ENCODE peak calls at places on chromosome 3, in five cellular contexts. U, M, E, S and X are unnamed samples.

GRCh38 chr3:146493221-146493620 is 23.9 kb upstream of the PLSCR2 start:
- DNase-seq in U (no peak), E (no peak), S (no peak), M (no peak), X (peak)

GRCh38 chr3:187016639-187017345 is 86.5 kb downstream of the ST6GAL1 start:
- DNase-seq in U (no peak), E (peak), S (no peak), M (no peak), X (peak)

GRCh38 chr3:67723863-67724262 is 69.5 kb upstream of the SUCLG2 start:
- DNase-seq in S (no peak), M (no peak), E (no peak), U (no peak), X (no peak)

GRCh38 chr3:116394365-116394764 is 50.9 kb downstream of the LSAMP start:
- DNase-seq in E (no peak), M (no peak), U (no peak), S (no peak), X (peak)

GRCh38 chr3:46617941-46618340 is 5.6 kb downstream of the FAM240A start:
- DNase-seq in U (no peak), M (no peak), S (no peak), E (no peak), X (no peak)

GRCh38 chr3:187922704-187923393 is 177.6 kb upstream of the BCL6 start:
- DNase-seq in E (no peak), U (no peak), M (no peak), S (no peak), X (no peak)

GRCh38 chr3:64422932-64423331 is 197.7 kb upstream of the PRICKLE2 start:
- DNase-seq in S (no peak), E (no peak), U (no peak), M (no peak), X (no peak)

GRCh38 chr3:72413228-72413627 is 435.0 kb downstream of the SHQ1 start:
- DNase-seq in E (no peak), S (no peak), M (no peak), U (no peak), X (no peak)

GRCh38 chr3:144523396-144523795 is 551.8 kb downstream of the DIPK2A start:
- DNase-seq in U (no peak), E (no peak), S (no peak), M (no peak), X (peak)

GRCh38 chr3:155079795-155080546 is at the start of gene MME:
- DNase-seq in E (no peak), S (no peak), M (no peak), U (peak), X (peak)

GRCh38 chr3:68631810-68632545 is 300.4 kb downstream of the TAFA4 start:
- DNase-seq in E (no peak), S (no peak), U (no peak), M (no peak), X (no peak)

GRCh38 chr3:30586091-30586805 is 20.2 kb upstream of the TGFBR2 start:
- DNase-seq in S (no peak), U (no peak), M (no peak), E (no peak), X (peak)

GRCh38 chr3:35651888-35652287 is 12.6 kb downstream of the ARPP21 start:
- DNase-seq in E (no peak), M (no peak), S (no peak), U (no peak), X (no peak)

GRCh38 chr3:123816673-123817207 is 67.4 kb downstream of the MYLK start:
- DNase-seq in E (no peak), S (no peak), M (peak), U (no peak), X (peak)

GRCh38 chr3:98982336-98982735 is 80.8 kb upstream of the DCBLD2 start:
- DNase-seq in E (no peak), U (no peak), S (no peak), M (no peak), X (no peak)

GRCh38 chr3:146781059-146781458 is 175.9 kb upstream of the PLSCR5 start:
- DNase-seq in S (no peak), E (no peak), U (no peak), M (no peak), X (no peak)

GRCh38 chr3:69051796-69052566 is at the start of gene TMF1:
- DNase-seq in E (peak), M (peak), S (peak), U (peak), X (peak)

GRCh38 chr3:129121016-129121791 is 400 bp downstream of the RAB43 start:
- DNase-seq in M (no peak), E (peak), S (no peak), U (peak), X (no peak)

GRCh38 chr3:88032245-88032644 is 26.6 kb downstream of the CGGBP1 start:
- DNase-seq in E (no peak), U (no peak), S (no peak), M (no peak), X (no peak)

GRCh38 chr3:120685411-120685810 is 3.4 kb upstream of the HGD start:
- DNase-seq in U (no peak), S (no peak), E (no peak), M (no peak), X (no peak)

GRCh38 chr3:11618897-11619296 is 24.8 kb downstream of the VGLL4 start:
- DNase-seq in E (no peak), M (no peak), S (no peak), U (no peak), X (no peak)

GRCh38 chr3:8416965-8417364 is 84.7 kb upstream of the LMCD1 start:
- DNase-seq in E (no peak), M (peak), U (no peak), S (no peak), X (peak)

GRCh38 chr3:162400697-162401096 is 904.1 kb downstream of the OTOL1 start:
- DNase-seq in E (no peak), M (no peak), S (no peak), U (no peak), X (no peak)

GRCh38 chr3:57077630-57078365 is 17.3 kb downstream of the SPATA12 start:
- DNase-seq in E (no peak), M (no peak), U (no peak), S (no peak), X (no peak)

GRCh38 chr3:57079221-57079831 is 18.9 kb downstream of the SPATA12 start:
- DNase-seq in U (peak), E (no peak), S (peak), M (peak), X (peak)

GRCh38 chr3:57080171-57080570 is 19.7 kb downstream of the SPATA12 start:
- DNase-seq in U (no peak), E (no peak), S (no peak), M (no peak), X (no peak)

GRCh38 chr3:57076422-57076951 is 16.0 kb downstream of the SPATA12 start:
- DNase-seq in E (no peak), U (no peak), S (no peak), M (no peak), X (no peak)

DNA sequence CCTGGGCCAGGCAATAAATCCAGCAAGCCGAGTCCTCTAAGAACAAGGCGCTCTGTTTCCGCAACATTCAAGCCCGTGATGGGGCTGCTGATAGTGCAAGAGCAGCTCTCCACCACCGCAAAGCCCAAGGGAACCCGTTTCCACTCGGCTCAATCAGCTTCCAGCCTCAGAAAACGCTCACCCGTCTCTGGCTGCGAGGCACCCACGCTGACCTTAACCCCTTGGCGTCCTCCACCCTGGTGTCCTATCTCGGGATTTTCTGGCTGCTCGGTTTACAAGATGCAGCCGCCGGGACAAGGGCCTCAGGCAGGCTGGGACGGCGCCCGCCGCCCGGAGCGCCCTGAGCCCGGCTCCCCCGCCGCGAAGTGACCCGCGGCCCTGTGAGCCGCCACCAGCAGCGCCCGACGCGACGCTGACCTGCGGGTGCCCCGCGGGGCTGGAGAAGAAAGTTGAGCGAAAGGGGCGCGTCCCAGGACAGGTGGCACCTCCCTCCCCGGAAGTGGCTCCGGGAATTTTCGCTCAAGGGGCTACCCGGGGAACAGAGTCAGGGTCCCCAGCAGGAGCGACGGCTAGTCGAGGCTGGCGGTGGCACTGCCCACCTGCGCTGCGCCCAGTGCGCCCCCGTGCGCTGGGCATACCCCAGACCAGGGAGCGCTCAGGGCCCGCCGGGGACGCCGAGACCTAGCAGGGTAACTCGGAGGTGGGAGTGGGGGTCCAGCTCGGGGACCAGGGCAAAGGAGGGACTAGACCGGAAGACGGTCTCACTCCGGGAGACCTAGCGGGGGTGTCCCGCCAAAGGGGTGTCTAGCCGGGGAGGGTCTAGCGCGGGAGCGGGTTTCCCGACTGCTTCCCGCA is 18.1 kb downstream of the SPATA12 start:
- DNase-seq in U (peak), E (peak), M (peak), S (peak), X (peak)
- TF ChIP-seq CTCF in U (no peak), E (no peak), M (peak), S (no peak), X (no peak)

GRCh38 chr3:107543666-107544065 is 20.9 kb downstream of the BBX start:
- DNase-seq in U (no peak), M (no peak), E (no peak), S (no peak), X (peak)
- TF ChIP-seq CTCF in U (no peak), M (no peak), E (peak), S (no peak), X (peak)

GRCh38 chr3:49700453-49701128 is 11.2 kb downstream of the RNF123 start:
- DNase-seq in E (no peak), U (no peak), S (no peak), M (no peak), X (no peak)
- TF ChIP-seq CTCF in E (no peak), U (no peak), S (no peak), M (no peak), X (peak)

DNA sequence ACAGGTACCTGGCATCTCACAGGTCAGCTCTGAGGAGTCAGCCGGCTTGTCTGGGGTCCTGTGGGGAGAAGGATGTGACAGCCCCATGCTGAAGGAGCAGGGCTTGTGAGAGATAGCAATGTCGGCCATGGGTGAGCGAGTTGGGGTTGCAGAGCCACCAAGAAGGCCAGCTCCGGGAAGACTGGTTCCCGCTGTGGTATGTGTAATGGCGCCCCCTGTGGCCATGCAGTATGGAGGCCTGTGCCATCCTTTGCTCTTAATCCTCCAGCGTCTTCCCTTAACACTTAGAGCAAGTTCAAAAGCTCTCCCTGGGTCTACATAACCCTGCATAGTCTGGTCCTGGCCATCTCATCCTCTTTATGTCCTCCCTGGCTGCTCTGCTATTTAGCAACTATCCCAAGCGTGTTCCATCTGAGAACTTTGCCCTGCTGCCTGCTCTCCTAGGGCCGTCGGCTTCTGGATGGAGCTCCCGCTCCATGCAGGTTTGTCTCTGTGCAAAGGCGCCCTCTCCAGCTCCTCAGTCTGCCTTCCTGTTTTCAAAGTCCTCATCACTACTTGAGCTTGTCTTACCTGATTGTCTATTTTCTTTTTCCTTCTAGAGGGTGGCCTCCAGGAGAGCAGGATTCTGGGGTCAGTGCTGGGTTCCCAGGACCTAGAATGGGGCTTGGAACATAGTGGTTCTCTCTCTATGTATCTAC is 40.8 kb upstream of the IQCF6 start:
- DNase-seq in M (no peak), E (no peak), U (no peak), S (no peak), X (peak)
- TF ChIP-seq CTCF in M (no peak), E (peak), U (no peak), S (no peak), X (peak)

GRCh38 chr3:48474619-48475018 is 28.1 kb downstream of the ATRIP start:
- DNase-seq in U (no peak), M (peak), E (no peak), S (peak), X (no peak)

GRCh38 chr3:48475188-48475587 is 28.7 kb downstream of the ATRIP start:
- DNase-seq in M (no peak), S (no peak), E (no peak), U (no peak), X (no peak)

GRCh38 chr3:48473617-48473952 is 27.0 kb downstream of the ATRIP start:
- DNase-seq in S (peak), M (no peak), E (no peak), U (no peak), X (no peak)

GRCh38 chr3:48472673-48472922 is 26.1 kb downstream of the ATRIP start:
- DNase-seq in U (no peak), M (no peak), S (no peak), E (no peak), X (no peak)

GRCh38 chr3:48472923-48473616 is 26.5 kb downstream of the ATRIP start:
- DNase-seq in S (peak), E (peak), U (peak), M (peak), X (peak)
- TF ChIP-seq CTCF in S (peak), E (peak), U (peak), M (peak), X (peak)

GRCh38 chr3:85337895-85338294 is 379.1 kb downstream of the CADM2 start:
- DNase-seq in M (no peak), U (no peak), S (no peak), E (no peak), X (no peak)

GRCh38 chr3:85342915-85343314 is 384.1 kb downstream of the CADM2 start:
- DNase-seq in E (no peak), M (no peak), U (no peak), S (no peak), X (peak)
- TF ChIP-seq CTCF in E (no peak), M (no peak), U (no peak), S (no peak), X (peak)

GRCh38 chr3:169563775-169564059 is 99.8 kb downstream of the MECOM start:
- DNase-seq in E (no peak), M (no peak), S (no peak), U (no peak), X (no peak)

GRCh38 chr3:169562988-169563774 is 100.3 kb downstream of the MECOM start:
- DNase-seq in E (no peak), M (no peak), U (no peak), S (no peak), X (no peak)

GRCh38 chr3:169564883-169565282 is 98.6 kb downstream of the MECOM start:
- DNase-seq in S (no peak), E (no peak), U (no peak), M (no peak), X (no peak)
- TF ChIP-seq CTCF in S (no peak), E (no peak), U (no peak), M (no peak), X (peak)